ENCODE peak calls at places on chromosome 14, in four cellular contexts. One of them, this sample, is unnamed.

GRCh38 chr14:105978618-105979295 is 452.4 kb downstream of the TMEM121 start:
- DNase-seq in sigmoid colon: no peak
- DNase-seq in breast epithelium: no peak
- DNase-seq in transverse colon: no peak
- DNase-seq in this sample: no peak

GRCh38 chr14:105980224-105980623 is 453.8 kb downstream of the TMEM121 start:
- DNase-seq in transverse colon: no peak
- DNase-seq in sigmoid colon: no peak
- DNase-seq in breast epithelium: no peak
- DNase-seq in this sample: no peak

GRCh38 chr14:38107216-38107631 is 100.5 kb upstream of the SSTR1 start:
- DNase-seq in sigmoid colon: no peak
- DNase-seq in transverse colon: no peak
- DNase-seq in breast epithelium: no peak
- DNase-seq in this sample: no peak

GRCh38 chr14:69263364-69263763 is 3.4 kb downstream of the GALNT16 start:
- DNase-seq in breast epithelium: no peak
- DNase-seq in sigmoid colon: peak
- DNase-seq in transverse colon: peak
- DNase-seq in this sample: no peak

GRCh38 chr14:67857778-67858350 is 38.3 kb downstream of the RAD51B start:
- DNase-seq in breast epithelium: no peak
- DNase-seq in sigmoid colon: peak
- DNase-seq in transverse colon: no peak
- DNase-seq in this sample: no peak

GRCh38 chr14:69901113-69901951 is 22.1 kb downstream of the SMOC1 start:
- DNase-seq in transverse colon: no peak
- DNase-seq in sigmoid colon: no peak
- DNase-seq in breast epithelium: no peak
- DNase-seq in this sample: no peak

GRCh38 chr14:46108228-46108627 is 543.4 kb downstream of the RPL10L start:
- DNase-seq in breast epithelium: no peak
- DNase-seq in sigmoid colon: no peak
- DNase-seq in transverse colon: no peak
- DNase-seq in this sample: no peak

GRCh38 chr14:104597576-104597975 is 7.0 kb downstream of the TMEM179 start:
- DNase-seq in breast epithelium: no peak
- DNase-seq in transverse colon: no peak
- DNase-seq in sigmoid colon: no peak
- DNase-seq in this sample: peak

GRCh38 chr14:91327661-91328312 is 83.3 kb upstream of the GPR68 start:
- DNase-seq in sigmoid colon: no peak
- DNase-seq in breast epithelium: no peak
- DNase-seq in transverse colon: no peak
- DNase-seq in this sample: no peak

GRCh38 chr14:101363261-101363555 is 198.1 kb upstream of the DIO3 start:
- DNase-seq in sigmoid colon: no peak
- DNase-seq in breast epithelium: no peak
- DNase-seq in transverse colon: no peak
- DNase-seq in this sample: no peak
- H3K4me3 ChIP-seq in sigmoid colon: no peak
- H3K4me3 ChIP-seq in breast epithelium: no peak
- H3K4me3 ChIP-seq in transverse colon: no peak
- H3K4me3 ChIP-seq in this sample: no peak

DNA sequence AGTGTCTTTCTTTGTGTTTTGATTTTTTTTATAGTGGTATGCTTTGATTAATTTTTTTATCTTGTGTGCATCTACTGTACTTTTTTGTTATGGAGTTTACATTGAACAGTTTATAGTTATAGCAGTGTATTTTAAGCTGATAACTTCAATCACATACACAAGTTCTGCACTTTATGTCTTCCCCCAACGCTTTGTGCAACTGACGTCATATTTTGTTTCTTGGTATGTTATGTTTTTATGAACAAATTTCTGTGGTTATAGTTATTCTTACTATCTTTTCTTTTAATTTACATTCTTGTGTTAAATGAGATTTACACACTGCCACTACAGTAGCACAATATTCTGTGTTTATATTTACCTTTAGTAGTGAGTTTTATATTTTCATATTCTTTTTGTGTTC is 197.1 kb downstream of the SNAPC1 start:
- DNase-seq in transverse colon: no peak
- DNase-seq in sigmoid colon: no peak
- DNase-seq in breast epithelium: no peak
- DNase-seq in this sample: no peak
- TF ChIP-seq POLR2AphosphoS5 in transverse colon: no peak
- TF ChIP-seq POLR2AphosphoS5 in sigmoid colon: no peak
- TF ChIP-seq POLR2AphosphoS5 in breast epithelium: no peak
- TF ChIP-seq POLR2AphosphoS5 in this sample: no peak

DNA sequence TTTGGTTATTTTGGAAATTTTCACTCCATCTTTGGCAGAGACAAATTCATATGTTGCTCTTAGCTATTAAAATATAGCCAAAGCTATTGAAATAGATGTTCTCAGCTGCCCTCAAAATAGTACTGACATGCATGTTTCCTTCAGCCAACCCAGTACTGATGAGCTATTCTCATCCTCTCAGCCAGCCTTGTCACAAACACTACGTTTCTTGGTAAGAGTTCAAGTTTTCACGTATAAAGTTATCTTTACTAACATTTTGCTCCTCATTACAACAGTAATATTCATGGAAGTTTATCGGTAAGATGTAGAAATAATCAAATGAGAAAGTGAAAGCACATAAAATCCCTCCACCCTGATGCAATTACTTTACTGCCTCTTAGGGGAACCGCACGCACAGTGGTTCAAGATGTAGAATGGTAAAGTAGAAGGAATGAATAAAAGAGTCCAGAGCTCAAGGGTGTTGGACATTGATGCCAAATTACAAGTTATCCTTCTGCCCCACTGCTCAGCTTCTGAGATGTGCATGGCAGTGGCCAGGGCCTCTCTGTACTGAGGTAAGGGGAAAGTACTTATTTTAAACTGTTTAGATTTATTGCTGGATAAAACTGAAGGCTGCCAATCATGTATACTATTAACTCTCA is 20.7 kb downstream of the GCH1 start:
- DNase-seq in sigmoid colon: no peak
- DNase-seq in breast epithelium: no peak
- DNase-seq in transverse colon: no peak
- DNase-seq in this sample: no peak
- H3K4me3 ChIP-seq in sigmoid colon: peak
- H3K4me3 ChIP-seq in breast epithelium: peak
- H3K4me3 ChIP-seq in transverse colon: peak
- H3K4me3 ChIP-seq in this sample: peak

DNA sequence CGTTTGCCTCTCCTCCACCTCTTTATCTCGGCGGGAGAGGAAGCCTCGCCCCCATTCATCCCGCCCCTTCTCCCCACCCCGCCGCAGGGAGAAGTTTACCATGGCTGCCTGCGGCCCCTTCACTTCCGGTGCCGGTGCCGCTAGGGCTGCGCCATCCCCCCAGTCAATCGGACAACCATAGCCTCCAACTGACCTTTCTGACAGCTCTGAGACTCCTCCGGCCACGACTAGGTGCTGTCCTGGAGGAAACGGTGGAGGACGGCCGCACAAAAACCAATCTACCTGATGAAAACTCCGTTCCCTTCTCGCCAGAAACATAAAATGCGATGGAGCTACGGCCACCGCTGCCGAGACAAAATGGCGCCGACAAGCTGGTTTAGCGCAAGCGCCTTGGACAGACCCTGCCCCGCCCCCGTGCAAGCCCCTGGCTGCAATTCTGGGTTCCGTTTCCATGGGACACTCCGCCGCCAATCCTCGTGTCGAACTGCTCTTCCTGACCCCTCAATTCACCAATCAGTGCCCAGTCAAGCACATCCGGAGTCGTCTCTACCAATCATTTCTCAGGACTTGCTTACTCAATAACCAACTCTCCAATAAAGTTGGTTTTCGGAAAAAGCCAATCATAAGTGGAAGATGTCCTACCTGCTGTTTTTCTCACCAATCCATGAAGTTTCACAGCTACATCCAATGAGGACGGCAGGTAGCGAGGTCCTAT is 436 bp upstream of the ARID4A start:
- DNase-seq in sigmoid colon: peak
- DNase-seq in transverse colon: peak
- DNase-seq in breast epithelium: peak
- DNase-seq in this sample: peak
- TF ChIP-seq POLR2AphosphoS5 in sigmoid colon: peak
- TF ChIP-seq POLR2AphosphoS5 in transverse colon: peak
- TF ChIP-seq POLR2AphosphoS5 in breast epithelium: peak
- TF ChIP-seq POLR2AphosphoS5 in this sample: peak

GRCh38 chr14:77794357-77794756 is 5.6 kb upstream of the ADCK1 start:
- DNase-seq in sigmoid colon: no peak
- DNase-seq in transverse colon: no peak
- DNase-seq in breast epithelium: no peak
- DNase-seq in this sample: no peak
- H3K4me3 ChIP-seq in sigmoid colon: no peak
- H3K4me3 ChIP-seq in transverse colon: no peak
- H3K4me3 ChIP-seq in breast epithelium: no peak
- H3K4me3 ChIP-seq in this sample: no peak

GRCh38 chr14:99560946-99561683 is 42.9 kb downstream of the CCDC85C start:
- DNase-seq in breast epithelium: no peak
- DNase-seq in transverse colon: no peak
- DNase-seq in sigmoid colon: peak
- DNase-seq in this sample: no peak
- TF ChIP-seq POLR2AphosphoS5 in breast epithelium: no peak
- TF ChIP-seq POLR2AphosphoS5 in transverse colon: no peak
- TF ChIP-seq POLR2AphosphoS5 in sigmoid colon: peak
- TF ChIP-seq POLR2AphosphoS5 in this sample: no peak

GRCh38 chr14:51880810-51881580 is 20.6 kb downstream of the GNG2 start:
- DNase-seq in sigmoid colon: no peak
- DNase-seq in breast epithelium: no peak
- DNase-seq in transverse colon: no peak
- DNase-seq in this sample: no peak

GRCh38 chr14:51889851-51890250 is 29.4 kb downstream of the GNG2 start:
- DNase-seq in breast epithelium: no peak
- DNase-seq in transverse colon: no peak
- DNase-seq in sigmoid colon: no peak
- DNase-seq in this sample: no peak

GRCh38 chr14:51883232-51883631 is 22.8 kb downstream of the GNG2 start:
- DNase-seq in transverse colon: no peak
- DNase-seq in breast epithelium: no peak
- DNase-seq in sigmoid colon: no peak
- DNase-seq in this sample: no peak

GRCh38 chr14:51879170-51879569 is 18.8 kb downstream of the GNG2 start:
- DNase-seq in transverse colon: no peak
- DNase-seq in breast epithelium: no peak
- DNase-seq in sigmoid colon: no peak
- DNase-seq in this sample: no peak

GRCh38 chr14:51884086-51884927 is 23.9 kb downstream of the GNG2 start:
- DNase-seq in sigmoid colon: no peak
- DNase-seq in transverse colon: no peak
- DNase-seq in breast epithelium: no peak
- DNase-seq in this sample: no peak
- H3K4me3 ChIP-seq in sigmoid colon: no peak
- H3K4me3 ChIP-seq in transverse colon: no peak
- H3K4me3 ChIP-seq in breast epithelium: no peak
- H3K4me3 ChIP-seq in this sample: peak

GRCh38 chr14:50060871-50061663 is 55.3 kb downstream of the VCPKMT start:
- DNase-seq in transverse colon: peak
- DNase-seq in breast epithelium: no peak
- DNase-seq in sigmoid colon: peak
- DNase-seq in this sample: peak

GRCh38 chr14:50063876-50064420 is 52.4 kb downstream of the VCPKMT start:
- DNase-seq in transverse colon: no peak
- DNase-seq in sigmoid colon: no peak
- DNase-seq in breast epithelium: no peak
- DNase-seq in this sample: peak

GRCh38 chr14:50059773-50060629 is 56.4 kb downstream of the VCPKMT start:
- DNase-seq in transverse colon: no peak
- DNase-seq in breast epithelium: no peak
- DNase-seq in sigmoid colon: no peak
- DNase-seq in this sample: peak

GRCh38 chr14:50062438-50063039 is 53.8 kb downstream of the VCPKMT start:
- DNase-seq in transverse colon: peak
- DNase-seq in sigmoid colon: no peak
- DNase-seq in breast epithelium: no peak
- DNase-seq in this sample: peak

GRCh38 chr14:50061664-50062437 is 54.5 kb downstream of the VCPKMT start:
- DNase-seq in sigmoid colon: no peak
- DNase-seq in breast epithelium: no peak
- DNase-seq in transverse colon: peak
- DNase-seq in this sample: peak
- TF ChIP-seq POLR2AphosphoS5 in sigmoid colon: no peak
- TF ChIP-seq POLR2AphosphoS5 in breast epithelium: no peak
- TF ChIP-seq POLR2AphosphoS5 in transverse colon: no peak
- TF ChIP-seq POLR2AphosphoS5 in this sample: no peak

This sample was measured in spleen.